ENCODE peak calls at places on chromosomes 6 and 20, in nine cellular contexts. One of them, this sample, is unnamed.

GRCh38 chr6:139482184-139482751 is 107.8 kb upstream of the CITED2 start:
- DNase-seq in Peyer's patch: no peak
- DNase-seq in IMR-90: no peak
- DNase-seq in body of pancreas: no peak
- DNase-seq in esophagus squamous epithelium: no peak
- DNase-seq in testis: no peak
- DNase-seq in K562: no peak
- DNase-seq in vagina: no peak
- DNase-seq in transverse colon: no peak
- DNase-seq in this sample: no peak

GRCh38 chr20:58481541-58482021 is 33.6 kb downstream of the APCDD1L start:
- DNase-seq in Peyer's patch: no peak
- DNase-seq in IMR-90: no peak
- DNase-seq in body of pancreas: peak
- DNase-seq in esophagus squamous epithelium: no peak
- DNase-seq in testis: peak
- DNase-seq in K562: peak
- DNase-seq in vagina: no peak
- DNase-seq in transverse colon: peak
- DNase-seq in this sample: peak

GRCh38 chr20:51054233-51054632 is 31.3 kb upstream of the KCNG1 start:
- DNase-seq in Peyer's patch: no peak
- DNase-seq in IMR-90: no peak
- DNase-seq in body of pancreas: no peak
- DNase-seq in esophagus squamous epithelium: no peak
- DNase-seq in testis: no peak
- DNase-seq in K562: no peak
- DNase-seq in vagina: no peak
- DNase-seq in transverse colon: no peak
- DNase-seq in this sample: no peak

GRCh38 chr20:39029324-39029820 is 67.2 kb downstream of the DHX35 start:
- DNase-seq in Peyer's patch: no peak
- DNase-seq in IMR-90: no peak
- DNase-seq in body of pancreas: no peak
- DNase-seq in esophagus squamous epithelium: no peak
- DNase-seq in testis: no peak
- DNase-seq in K562: no peak
- DNase-seq in vagina: no peak
- DNase-seq in transverse colon: no peak
- DNase-seq in this sample: no peak

GRCh38 chr6:731924-732323 is 39.0 kb upstream of the EXOC2 start:
- DNase-seq in Peyer's patch: no peak
- DNase-seq in IMR-90: no peak
- DNase-seq in body of pancreas: peak
- DNase-seq in esophagus squamous epithelium: no peak
- DNase-seq in testis: no peak
- DNase-seq in K562: no peak
- DNase-seq in vagina: no peak
- DNase-seq in transverse colon: no peak
- DNase-seq in this sample: no peak

GRCh38 chr20:43539975-43540672 is 18.7 kb upstream of the SGK2 start:
- DNase-seq in Peyer's patch: no peak
- DNase-seq in IMR-90: no peak
- DNase-seq in body of pancreas: no peak
- DNase-seq in esophagus squamous epithelium: no peak
- DNase-seq in testis: no peak
- DNase-seq in K562: no peak
- DNase-seq in vagina: no peak
- DNase-seq in transverse colon: no peak
- DNase-seq in this sample: no peak

GRCh38 chr20:31322504-31322903 is 14.1 kb upstream of the DEFB116 start:
- DNase-seq in Peyer's patch: no peak
- DNase-seq in IMR-90: no peak
- DNase-seq in body of pancreas: no peak
- DNase-seq in esophagus squamous epithelium: no peak
- DNase-seq in testis: no peak
- DNase-seq in K562: no peak
- DNase-seq in vagina: no peak
- DNase-seq in transverse colon: no peak
- DNase-seq in this sample: no peak

GRCh38 chr6:138231399-138231886 is 13.2 kb upstream of the PBOV1 start:
- DNase-seq in Peyer's patch: no peak
- DNase-seq in IMR-90: no peak
- DNase-seq in body of pancreas: peak
- DNase-seq in esophagus squamous epithelium: no peak
- DNase-seq in testis: no peak
- DNase-seq in K562: no peak
- DNase-seq in vagina: no peak
- DNase-seq in transverse colon: no peak
- DNase-seq in this sample: no peak

GRCh38 chr20:57088436-57088835 is 178.0 kb downstream of the BMP7 start:
- DNase-seq in Peyer's patch: no peak
- DNase-seq in IMR-90: no peak
- DNase-seq in body of pancreas: no peak
- DNase-seq in esophagus squamous epithelium: no peak
- DNase-seq in testis: no peak
- DNase-seq in K562: no peak
- DNase-seq in vagina: no peak
- DNase-seq in transverse colon: no peak
- DNase-seq in this sample: no peak

GRCh38 chr6:35327349-35328027 is 14.9 kb upstream of the PPARD start:
- DNase-seq in Peyer's patch: peak
- DNase-seq in IMR-90: peak
- DNase-seq in body of pancreas: peak
- DNase-seq in esophagus squamous epithelium: no peak
- DNase-seq in testis: peak
- DNase-seq in K562: peak
- DNase-seq in vagina: peak
- DNase-seq in transverse colon: peak
- DNase-seq in this sample: no peak

DNA sequence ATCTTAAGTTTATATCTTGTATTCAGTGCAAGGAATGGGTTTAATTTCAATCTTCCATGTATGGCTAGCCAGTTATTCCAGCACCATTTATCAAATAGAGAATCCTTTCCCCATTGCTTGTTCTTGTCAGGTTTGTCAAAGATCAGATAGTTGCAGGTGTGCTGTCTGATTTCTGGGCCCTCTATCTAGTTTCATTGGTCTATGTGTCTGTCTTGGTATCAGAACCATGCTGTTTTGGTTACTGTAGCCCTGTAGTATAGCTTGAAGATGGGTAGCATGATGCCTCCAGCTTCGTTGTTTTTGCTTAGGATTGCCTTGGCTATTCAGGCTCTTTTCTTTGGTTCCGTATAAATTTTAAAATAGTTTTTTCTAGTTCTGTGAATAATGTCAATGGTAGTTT is 200.0 kb downstream of the MANEA start:
- DNase-seq in Peyer's patch: no peak
- DNase-seq in IMR-90: no peak
- DNase-seq in body of pancreas: no peak
- DNase-seq in esophagus squamous epithelium: no peak
- DNase-seq in testis: no peak
- DNase-seq in K562: no peak
- DNase-seq in vagina: no peak
- DNase-seq in transverse colon: no peak
- DNase-seq in this sample: no peak
- TF ChIP-seq POLR2A in Peyer's patch: no peak
- TF ChIP-seq POLR2A in IMR-90: no peak
- TF ChIP-seq POLR2A in body of pancreas: no peak
- TF ChIP-seq POLR2A in esophagus squamous epithelium: no peak
- TF ChIP-seq POLR2A in testis: no peak
- TF ChIP-seq POLR2A in K562: no peak
- TF ChIP-seq POLR2A in vagina: no peak
- TF ChIP-seq POLR2A in transverse colon: no peak
- TF ChIP-seq POLR2A in this sample: no peak

GRCh38 chr20:44598413-44599290 is 16.3 kb downstream of the PKIG start:
- DNase-seq in Peyer's patch: no peak
- DNase-seq in IMR-90: no peak
- DNase-seq in body of pancreas: no peak
- DNase-seq in esophagus squamous epithelium: no peak
- DNase-seq in testis: no peak
- DNase-seq in K562: peak
- DNase-seq in vagina: no peak
- DNase-seq in transverse colon: no peak
- DNase-seq in this sample: no peak
- TF ChIP-seq POLR2A in Peyer's patch: no peak
- TF ChIP-seq POLR2A in IMR-90: no peak
- TF ChIP-seq POLR2A in body of pancreas: no peak
- TF ChIP-seq POLR2A in esophagus squamous epithelium: no peak
- TF ChIP-seq POLR2A in testis: no peak
- TF ChIP-seq POLR2A in K562: no peak
- TF ChIP-seq POLR2A in vagina: no peak
- TF ChIP-seq POLR2A in transverse colon: no peak
- TF ChIP-seq POLR2A in this sample: no peak

DNA sequence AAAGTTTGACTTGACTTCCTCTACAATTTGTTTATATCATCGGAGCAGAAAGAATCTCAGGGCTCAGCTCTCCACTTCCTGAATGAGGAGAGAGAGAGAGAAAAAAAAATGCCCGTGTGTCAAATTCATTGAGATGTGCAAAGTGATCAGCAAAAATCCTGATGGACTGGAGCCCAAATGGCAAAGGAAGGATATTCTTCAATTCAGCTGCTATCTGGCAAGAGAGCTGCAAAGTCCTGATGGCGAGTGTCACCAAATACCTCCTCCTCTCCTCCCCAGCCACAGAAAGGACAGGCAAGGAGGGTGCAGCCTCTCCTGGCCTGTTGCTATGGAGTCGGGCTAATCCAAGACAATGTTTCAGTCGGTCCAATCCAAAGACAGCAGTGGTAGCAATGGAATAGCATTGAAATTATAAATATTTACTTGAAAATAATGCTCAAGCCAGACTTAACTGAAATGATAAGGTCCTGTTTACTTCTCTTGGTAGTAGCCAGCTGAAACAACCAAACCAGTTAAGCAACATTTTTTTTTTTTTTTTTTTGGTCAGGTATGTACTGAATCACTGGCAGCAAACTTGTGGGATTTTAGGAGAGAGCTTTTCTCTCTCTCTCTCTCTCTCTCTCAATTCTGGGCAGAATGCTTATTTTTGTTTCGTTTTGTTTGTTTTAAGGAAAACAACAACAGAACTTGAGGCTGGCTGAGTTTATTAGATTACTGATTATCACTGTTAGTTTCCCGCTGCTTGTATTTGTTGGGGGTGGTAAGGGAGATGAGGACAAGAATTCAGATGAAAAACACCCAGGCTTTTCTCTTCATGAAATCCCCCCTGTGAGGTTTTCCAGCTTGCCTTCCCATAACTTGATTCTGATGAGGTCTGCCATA is 204.2 kb downstream of the BCAS1 start:
- DNase-seq in Peyer's patch: no peak
- DNase-seq in IMR-90: peak
- DNase-seq in body of pancreas: peak
- DNase-seq in esophagus squamous epithelium: no peak
- DNase-seq in testis: no peak
- DNase-seq in K562: peak
- DNase-seq in vagina: no peak
- DNase-seq in transverse colon: peak
- DNase-seq in this sample: no peak
- TF ChIP-seq POLR2A in Peyer's patch: no peak
- TF ChIP-seq POLR2A in IMR-90: no peak
- TF ChIP-seq POLR2A in body of pancreas: no peak
- TF ChIP-seq POLR2A in esophagus squamous epithelium: no peak
- TF ChIP-seq POLR2A in testis: no peak
- TF ChIP-seq POLR2A in K562: no peak
- TF ChIP-seq POLR2A in vagina: no peak
- TF ChIP-seq POLR2A in transverse colon: no peak
- TF ChIP-seq POLR2A in this sample: no peak

DNA sequence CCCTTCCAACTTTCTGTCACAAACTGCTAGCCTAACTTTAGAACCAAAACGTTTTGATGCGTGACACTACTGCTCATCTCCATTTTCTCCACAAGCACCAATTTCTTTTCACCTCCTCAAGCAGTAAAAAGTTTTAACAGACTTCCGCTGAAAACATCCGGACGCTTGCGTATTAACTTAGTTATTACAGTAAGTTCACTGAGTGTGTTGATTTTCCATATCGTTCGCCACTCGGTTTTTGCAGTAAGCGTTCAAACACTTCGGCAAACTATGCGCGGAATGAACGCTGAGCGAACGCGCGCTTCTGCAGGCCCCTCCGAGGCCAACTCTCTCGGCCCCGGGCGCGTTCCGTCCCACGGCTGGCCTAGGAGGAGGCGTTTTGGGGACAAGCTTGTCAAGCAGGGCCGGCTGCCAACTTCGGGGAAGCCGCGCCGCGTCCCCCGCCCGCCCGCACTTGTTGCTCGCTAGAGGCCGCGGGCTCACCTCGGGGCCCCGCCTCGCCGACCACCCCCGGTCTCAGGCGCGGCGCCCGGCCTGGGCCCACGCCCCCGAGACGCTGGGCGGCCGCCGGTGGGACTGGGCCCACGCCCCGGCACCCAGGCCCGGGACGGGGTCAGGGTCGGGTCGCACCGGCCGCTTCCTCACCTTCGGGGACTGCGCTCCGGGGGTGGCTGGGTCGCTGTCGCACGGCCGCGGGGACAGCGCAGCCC is 945 bp downstream of the PHF10 start:
- DNase-seq in Peyer's patch: peak
- DNase-seq in IMR-90: peak
- DNase-seq in body of pancreas: peak
- DNase-seq in esophagus squamous epithelium: no peak
- DNase-seq in testis: peak
- DNase-seq in K562: peak
- DNase-seq in vagina: peak
- DNase-seq in transverse colon: peak
- DNase-seq in this sample: peak
- TF ChIP-seq POLR2A in Peyer's patch: no peak
- TF ChIP-seq POLR2A in IMR-90: peak
- TF ChIP-seq POLR2A in body of pancreas: no peak
- TF ChIP-seq POLR2A in esophagus squamous epithelium: no peak
- TF ChIP-seq POLR2A in testis: no peak
- TF ChIP-seq POLR2A in K562: no peak
- TF ChIP-seq POLR2A in vagina: no peak
- TF ChIP-seq POLR2A in transverse colon: no peak
- TF ChIP-seq POLR2A in this sample: no peak

DNA sequence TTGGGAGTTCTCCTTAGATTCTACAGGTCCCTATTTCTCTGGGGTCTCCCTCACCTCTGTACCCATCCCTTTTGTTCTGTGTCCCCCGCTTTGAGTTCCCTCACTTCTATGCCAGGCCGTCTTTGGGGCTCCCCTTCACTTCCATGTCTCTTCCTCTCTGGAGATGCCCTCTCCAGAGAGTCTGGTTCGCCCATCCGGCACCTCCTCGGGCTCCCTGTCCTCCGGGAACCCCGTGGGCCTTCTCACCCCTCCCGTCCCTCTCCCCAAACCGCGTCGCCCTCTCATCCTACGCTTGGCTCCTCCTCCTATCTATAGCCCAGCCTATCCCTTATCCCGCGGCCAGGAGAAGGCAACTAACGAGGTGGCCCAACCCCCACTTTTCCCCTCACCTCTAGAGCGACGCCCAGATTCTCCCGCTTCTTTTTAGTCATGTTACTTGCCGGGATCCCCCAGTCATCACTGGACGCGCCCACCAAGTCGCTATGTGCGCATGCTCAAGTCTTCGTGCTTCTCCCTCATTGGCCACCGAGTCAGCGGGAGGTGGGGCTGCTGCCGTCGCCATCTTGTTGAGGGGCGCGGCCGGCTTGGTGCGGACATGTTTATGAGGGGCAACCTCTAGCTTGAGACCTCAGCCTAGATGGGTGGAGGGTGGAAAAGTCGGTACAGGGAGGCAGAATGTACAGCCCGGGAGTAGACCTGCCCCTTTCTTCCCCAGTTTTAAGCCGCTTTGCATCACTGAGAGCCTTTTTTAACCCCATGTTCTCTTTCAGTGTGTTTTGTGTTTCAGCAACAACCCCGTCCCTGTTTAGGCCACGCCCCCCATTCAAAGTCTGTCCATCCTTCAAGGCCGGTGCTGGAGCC is at the start of gene CCDC167:
- DNase-seq in Peyer's patch: peak
- DNase-seq in IMR-90: peak
- DNase-seq in body of pancreas: peak
- DNase-seq in esophagus squamous epithelium: peak
- DNase-seq in testis: peak
- DNase-seq in K562: peak
- DNase-seq in vagina: peak
- DNase-seq in transverse colon: peak
- DNase-seq in this sample: peak
- TF ChIP-seq POLR2A in Peyer's patch: peak
- TF ChIP-seq POLR2A in IMR-90: peak
- TF ChIP-seq POLR2A in body of pancreas: no peak
- TF ChIP-seq POLR2A in esophagus squamous epithelium: no peak
- TF ChIP-seq POLR2A in testis: no peak
- TF ChIP-seq POLR2A in K562: peak
- TF ChIP-seq POLR2A in vagina: no peak
- TF ChIP-seq POLR2A in transverse colon: no peak
- TF ChIP-seq POLR2A in this sample: no peak